ENCODE peak calls at places on chromosome X, in seven cellular contexts. Y is activated B cell treated with CpG ODN at 0.5 μM for 24 hours; R is SIG-M5; F is stimulated activated effector memory CD8-positive, alpha-beta T cell treated with anti-CD3 and anti-CD28 coated beads, Interleukin-12 subunit alpha, Interleukin-12 subunit beta, amount 100 ng/mL, for 72 hours; J is foreskin fibroblast; B is NCI-H446; C is Ammon's horn. V is an unnamed sample.

GRCh38 chrX:78109458-78109857 is 5.4 kb downstream of the PGK1 start:
- DNase-seq in C (no peak), J (no peak), Y (no peak), B (no peak), F (no peak), R (no peak), V (no peak)

GRCh38 chrX:42944381-42944998 is 166.5 kb upstream of the PPP1R2C start:
- DNase-seq in F (no peak), J (no peak), B (no peak), R (no peak), Y (no peak), C (no peak), V (no peak)

GRCh38 chrX:70253377-70254062 is 6.5 kb downstream of the P2RY4 start:
- DNase-seq in C (no peak), R (no peak), Y (no peak), B (no peak), F (no peak), J (no peak), V (no peak)

GRCh38 chrX:63354484-63354883 is 3.4 kb upstream of the SPIN4 start:
- DNase-seq in F (no peak), B (no peak), C (no peak), Y (no peak), R (no peak), J (no peak), V (no peak)

GRCh38 chrX:38044682-38045081 is 38.3 kb downstream of the SYTL5 start:
- DNase-seq in Y (no peak), J (no peak), B (no peak), R (no peak), C (no peak), F (no peak), V (no peak)

GRCh38 chrX:19740744-19741143 is 146.7 kb downstream of the SH3KBP1 start:
- DNase-seq in B (no peak), C (no peak), F (no peak), Y (no peak), J (no peak), R (no peak), V (no peak)

GRCh38 chrX:131778269-131779218 is 234.7 kb downstream of the OR13H1 start:
- DNase-seq in B (no peak), F (no peak), Y (no peak), R (no peak), C (no peak), J (no peak), V (no peak)

GRCh38 chrX:106707771-106708454 is 18.6 kb upstream of the RNF128 start:
- DNase-seq in C (peak), F (no peak), J (peak), Y (no peak), R (no peak), B (no peak), V (no peak)

GRCh38 chrX:107978707-107979307 is 3.4 kb downstream of the TEX13B start:
- DNase-seq in C (peak), R (no peak), J (peak), B (no peak), F (no peak), Y (no peak), V (no peak)

GRCh38 chrX:17537652-17538301 is 162.8 kb downstream of the NHS start:
- DNase-seq in F (no peak), B (no peak), R (no peak), Y (no peak), J (no peak), C (no peak), V (no peak)

GRCh38 chrX:67893931-67894330 is 350.1 kb downstream of the AR start:
- DNase-seq in B (no peak), J (no peak), R (no peak), C (no peak), F (no peak), Y (no peak), V (no peak)

V was measured in NCI-H1436 treated with DMSO at 0.1 percent for 48 hours.